ENCODE peak calls at places on chromosomes 5 and 9, in nine cellular contexts. K is fibroblast of lung, F is tibial artery, B is left lung, Y is prostate gland, X is adipocyte, V is gastrocnemius medialis, Q is lung, P is ovary. I is an unnamed sample.

GRCh38 chr5:208449-209114 is 9.4 kb downstream of the CCDC127 start:
- DNase-seq in K (no peak), F (no peak), B (no peak), Y (no peak), X (no peak), V (no peak), Q (no peak), P (no peak), I (no peak)

GRCh38 chr9:88954073-88954472 is 37.2 kb upstream of the S1PR3 start:
- DNase-seq in K (peak; percentile 90), F (no peak), B (no peak), Y (no peak), X (peak; percentile 8), V (no peak), Q (no peak), P (no peak), I (no peak)

GRCh38 chr5:135036405-135036804 is 2.4 kb upstream of the PITX1 start:
- DNase-seq in K (no peak), F (no peak), B (peak; percentile 32), Y (no peak), X (no peak), V (no peak), Q (no peak), P (no peak), I (no peak)

GRCh38 chr9:78973906-78974305 is 597.9 kb upstream of the TLE4 start:
- DNase-seq in K (peak; percentile 67), F (no peak), B (no peak), Y (no peak), X (peak; percentile 58), V (no peak), Q (no peak), P (no peak), I (no peak)

GRCh38 chr5:143147918-143148317 is 255.6 kb downstream of the NR3C1 start:
- DNase-seq in K (peak; percentile 66), F (no peak), B (no peak), Y (no peak), X (no peak), V (no peak), Q (no peak), P (no peak), I (no peak)

GRCh38 chr9:106421772-106422171 is 441.2 kb upstream of the ZNF462 start:
- DNase-seq in K (no peak), F (no peak), B (no peak), Y (no peak), X (no peak), V (no peak), Q (no peak), P (no peak), I (no peak)

GRCh38 chr5:83507431-83507830 is 35.9 kb downstream of the VCAN start:
- DNase-seq in K (no peak), F (no peak), B (no peak), Y (no peak), X (peak; percentile 59), V (no peak), Q (no peak), P (no peak), I (no peak)

GRCh38 chr9:109497193-109498165 is 628 bp downstream of the PTPN3 start:
- DNase-seq in K (peak; percentile 21), F (no peak), B (no peak), Y (peak; percentile 45), X (peak; percentile 54), V (peak; percentile 70), Q (no peak), P (no peak), I (no peak)

GRCh38 chr9:79026311-79026710 is 545.5 kb upstream of the TLE4 start:
- DNase-seq in K (peak; percentile 34), F (no peak), B (no peak), Y (no peak), X (no peak), V (no peak), Q (no peak), P (no peak), I (no peak)

GRCh38 chr5:9467199-9468069 is 78.4 kb downstream of the SEMA5A start:
- DNase-seq in K (no peak), F (no peak), B (no peak), Y (peak; percentile 89), X (no peak), V (no peak), Q (no peak), P (no peak), I (no peak)

GRCh38 chr5:133130387-133131118 is 78.7 kb downstream of the HSPA4 start:
- DNase-seq in K (no peak), F (peak; percentile 33), B (no peak), Y (no peak), X (no peak), V (no peak), Q (no peak), P (no peak), I (no peak)

GRCh38 chr5:80905405-80905804 is 54.8 kb upstream of the RASGRF2 start:
- DNase-seq in K (no peak), F (no peak), B (no peak), Y (no peak), X (no peak), V (no peak), Q (no peak), P (no peak), I (no peak)

GRCh38 chr9:76658510-76659231 is 105.6 kb upstream of the PCA3 start:
- DNase-seq in K (peak; percentile 62), F (no peak), B (peak; percentile 61), Y (no peak), X (peak; percentile 83), V (no peak), Q (no peak), P (no peak), I (no peak)

GRCh38 chr5:10676224-10676623 is 84.8 kb downstream of the DAP start:
- DNase-seq in K (peak; percentile 9), F (no peak), B (no peak), Y (no peak), X (no peak), V (no peak), Q (no peak), P (no peak), I (no peak)

GRCh38 chr9:9299134-9299533 is 1313.7 kb downstream of the PTPRD start:
- DNase-seq in K (no peak), F (no peak), B (no peak), Y (no peak), X (no peak), V (no peak), Q (no peak), P (no peak), I (no peak)

GRCh38 chr9:135463140-135463539 is 16.4 kb upstream of the PPP1R26 start:
- DNase-seq in K (peak; percentile 44), F (no peak), B (no peak), Y (no peak), X (peak; percentile 48), V (no peak), Q (no peak), P (no peak), I (no peak)

GRCh38 chr5:13957032-13957645 is 12.7 kb upstream of the DNAH5 start:
- DNase-seq in K (peak; percentile 59), F (no peak), B (no peak), Y (peak; percentile 33), X (peak; percentile 76), V (no peak), Q (no peak), P (no peak), I (no peak)

GRCh38 chr9:126160067-126160853 is 166.4 kb upstream of the MVB12B start:
- DNase-seq in K (no peak), F (peak; percentile 43), B (no peak), Y (no peak), X (no peak), V (no peak), Q (peak; percentile 17), P (no peak), I (no peak)

GRCh38 chr5:142422426-142422825 is 97.6 kb upstream of the SPRY4 start:
- DNase-seq in K (peak; percentile 80), F (no peak), B (no peak), Y (no peak), X (peak; percentile 56), V (no peak), Q (no peak), P (no peak), I (no peak)

GRCh38 chr9:80231847-80232246 is 660.1 kb downstream of the TLE4 start:
- DNase-seq in K (no peak), F (peak; percentile 28), B (no peak), Y (no peak), X (no peak), V (no peak), Q (no peak), P (no peak), I (no peak)
- H3K9me3 ChIP-seq in K (no peaks in the 10 kb centered on the region), F (no peaks in the 10 kb centered on the region), B (peaks cover 2% of the 10 kb centered on the region), Y (no peaks in the 10 kb centered on the region), X (no peaks in the 10 kb centered on the region), V (no peaks in the 10 kb centered on the region), Q (peaks cover 12% of the 10 kb centered on the region), P (no peaks in the 10 kb centered on the region), I (no peaks in the 10 kb centered on the region)

DNA sequence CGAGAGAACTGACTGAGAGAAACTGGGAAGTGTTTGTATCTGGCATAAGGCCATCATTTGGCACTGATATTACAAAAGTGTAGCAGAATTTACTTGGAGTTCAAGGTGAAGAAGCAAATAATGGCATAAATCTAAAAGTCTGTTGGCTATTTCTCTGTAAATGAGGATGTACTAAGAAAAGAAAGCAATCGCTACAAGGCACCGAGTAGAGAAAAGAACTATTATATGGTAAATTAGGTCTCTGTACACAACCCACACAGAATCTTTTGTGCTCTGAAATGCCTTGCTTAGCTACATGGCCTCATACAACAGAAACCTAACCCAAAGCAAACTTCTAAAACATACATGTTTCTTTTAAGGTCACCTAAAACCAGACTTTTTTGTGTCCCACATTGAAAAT is 290.1 kb upstream of the WWC1 start:
- DNase-seq in K (no peak), F (no peak), B (no peak), Y (no peak), X (no peak), V (no peak), Q (no peak), P (no peak), I (no peak)
- H3K4me1 ChIP-seq in K (no peaks in the 10 kb centered on the region), F (no peaks in the 10 kb centered on the region), B (no peaks in the 10 kb centered on the region), Y (no peaks in the 10 kb centered on the region), X (no peaks in the 10 kb centered on the region), V (no peaks in the 10 kb centered on the region), Q (peaks cover 19% of the 10 kb centered on the region), P (peaks cover 6% of the 10 kb centered on the region), I (peaks cover 6% of the 10 kb centered on the region)

GRCh38 chr9:61673664-61674381 is 484.0 kb downstream of the SPATA31A7 start:
- DNase-seq in K (no peak), F (peak; percentile 58), B (peak; percentile 76), Y (no peak), X (no peak), V (no peak), Q (no peak), P (no peak), I (no peak)
- H3K4me3 ChIP-seq in K (no peak overlapping the region), F (no peak overlapping the region), B (no peak overlapping the region), Y (no peak overlapping the region), X (no peak overlapping the region), V (no peak overlapping the region), Q (no peak overlapping the region), P (no peak overlapping the region), I (no peak overlapping the region)

DNA sequence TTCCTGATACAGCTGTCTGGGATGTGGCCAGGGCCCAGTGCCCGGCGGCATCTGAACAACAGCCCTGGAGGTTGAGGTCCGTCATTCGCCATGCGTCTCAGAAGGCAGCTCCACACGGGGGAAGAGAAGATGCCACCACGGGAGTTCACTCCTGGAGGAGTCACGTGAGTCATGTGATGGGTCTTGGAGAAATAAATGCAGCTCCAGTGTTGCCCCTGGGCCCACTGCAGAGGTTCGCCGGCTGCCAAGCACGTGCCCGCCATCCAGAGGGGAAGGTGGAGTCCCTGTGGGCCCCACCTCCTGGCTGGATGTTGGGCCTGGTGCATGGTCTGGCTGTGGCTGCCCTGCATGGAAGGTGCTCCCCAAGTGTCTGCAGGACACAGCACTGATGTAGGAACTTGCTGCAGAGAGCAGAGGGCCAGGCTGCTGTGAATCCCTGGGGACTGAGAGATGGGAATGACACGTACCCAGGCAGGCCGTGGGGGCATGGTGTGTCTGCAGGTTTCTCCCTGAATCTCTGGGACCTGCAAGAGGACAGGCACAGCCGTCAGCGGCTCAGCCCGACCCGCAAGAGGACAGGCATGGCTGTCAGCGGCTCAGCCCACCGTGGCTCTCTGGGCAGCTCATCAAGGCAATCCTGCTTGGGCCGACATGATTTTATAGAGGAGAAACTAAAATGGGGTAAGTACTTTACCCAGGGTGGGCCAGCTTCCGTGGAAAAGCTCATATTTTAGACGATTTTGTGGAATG is 418.3 kb upstream of the IRX4 start:
- DNase-seq in K (no peak), F (peak; percentile 60), B (no peak), Y (no peak), X (no peak), V (no peak), Q (no peak), P (no peak), I (no peak)
- H3K9me3 ChIP-seq in K (no peaks in the 10 kb centered on the region), F (no peaks in the 10 kb centered on the region), B (no peaks in the 10 kb centered on the region), Y (no peaks in the 10 kb centered on the region), X (no peaks in the 10 kb centered on the region), V (no peaks in the 10 kb centered on the region), Q (no peaks in the 10 kb centered on the region), P (no peaks in the 10 kb centered on the region), I (no peaks in the 10 kb centered on the region)